ENCODE peak calls at places on chromosomes 5 and 9, in eight cellular contexts. One of them, this sample, is unnamed.

GRCh38 chr9:98495530-98495929 is 213.2 kb downstream of the GABBR2 start:
- DNase-seq in GM03348: no peak
- DNase-seq in Daoy: peak; percentile 17
- DNase-seq in cardiac fibroblast: no peak
- DNase-seq in Karpas-422: no peak
- DNase-seq in NCI-H510A treated with DMSO at 0.1 percent for 48 hours: no peak
- DNase-seq in activated CD4-positive, alpha-beta T cell treated with anti-CD3 and anti-CD28 coated beads for 48 hours: no peak
- DNase-seq in substantia nigra: no peak
- DNase-seq in this sample: no peak

GRCh38 chr5:154815684-154816247 is 34.6 kb downstream of the FAXDC2 start:
- DNase-seq in substantia nigra: no peak
- DNase-seq in Karpas-422: no peak
- DNase-seq in GM03348: no peak
- DNase-seq in Daoy: no peak
- DNase-seq in activated CD4-positive, alpha-beta T cell treated with anti-CD3 and anti-CD28 coated beads for 48 hours: no peak
- DNase-seq in cardiac fibroblast: no peak
- DNase-seq in NCI-H510A treated with DMSO at 0.1 percent for 48 hours: no peak
- DNase-seq in this sample: no peak

GRCh38 chr9:35954942-35955546 is 2.9 kb downstream of the OR2S2 start:
- DNase-seq in GM03348: peak; percentile 76
- DNase-seq in NCI-H510A treated with DMSO at 0.1 percent for 48 hours: peak; percentile 73
- DNase-seq in Daoy: peak; percentile 74
- DNase-seq in cardiac fibroblast: peak; percentile 91
- DNase-seq in activated CD4-positive, alpha-beta T cell treated with anti-CD3 and anti-CD28 coated beads for 48 hours: peak; percentile 58
- DNase-seq in Karpas-422: peak; percentile 86
- DNase-seq in substantia nigra: no peak
- DNase-seq in this sample: no peak

GRCh38 chr9:101486693-101487442 is 46.8 kb upstream of the RNF20 start:
- DNase-seq in Daoy: peak; percentile 93
- DNase-seq in cardiac fibroblast: peak; percentile 17
- DNase-seq in Karpas-422: no peak
- DNase-seq in NCI-H510A treated with DMSO at 0.1 percent for 48 hours: peak; percentile 93
- DNase-seq in GM03348: peak; percentile 62
- DNase-seq in substantia nigra: peak; percentile 42
- DNase-seq in activated CD4-positive, alpha-beta T cell treated with anti-CD3 and anti-CD28 coated beads for 48 hours: peak; percentile 31
- DNase-seq in this sample: peak; percentile 83

GRCh38 chr5:16617272-16617973 is 626 bp upstream of the RETREG1 start:
- DNase-seq in cardiac fibroblast: no peak
- DNase-seq in Daoy: no peak
- DNase-seq in NCI-H510A treated with DMSO at 0.1 percent for 48 hours: no peak
- DNase-seq in GM03348: no peak
- DNase-seq in Karpas-422: no peak
- DNase-seq in substantia nigra: no peak
- DNase-seq in activated CD4-positive, alpha-beta T cell treated with anti-CD3 and anti-CD28 coated beads for 48 hours: peak; percentile 72
- DNase-seq in this sample: no peak

GRCh38 chr5:78886650-78887230 is 98.4 kb downstream of the ARSB start:
- DNase-seq in Daoy: no peak
- DNase-seq in NCI-H510A treated with DMSO at 0.1 percent for 48 hours: no peak
- DNase-seq in substantia nigra: no peak
- DNase-seq in Karpas-422: peak; percentile 71
- DNase-seq in cardiac fibroblast: peak; percentile 35
- DNase-seq in GM03348: peak; percentile 30
- DNase-seq in activated CD4-positive, alpha-beta T cell treated with anti-CD3 and anti-CD28 coated beads for 48 hours: no peak
- DNase-seq in this sample: no peak

GRCh38 chr5:93956006-93956405 is 214.6 kb upstream of the POU5F2 start:
- DNase-seq in substantia nigra: no peak
- DNase-seq in Karpas-422: no peak
- DNase-seq in activated CD4-positive, alpha-beta T cell treated with anti-CD3 and anti-CD28 coated beads for 48 hours: no peak
- DNase-seq in GM03348: no peak
- DNase-seq in NCI-H510A treated with DMSO at 0.1 percent for 48 hours: no peak
- DNase-seq in Daoy: no peak
- DNase-seq in cardiac fibroblast: no peak
- DNase-seq in this sample: no peak

GRCh38 chr9:15239816-15240215 is 67.2 kb downstream of the TTC39B start:
- DNase-seq in Daoy: no peak
- DNase-seq in Karpas-422: no peak
- DNase-seq in NCI-H510A treated with DMSO at 0.1 percent for 48 hours: no peak
- DNase-seq in activated CD4-positive, alpha-beta T cell treated with anti-CD3 and anti-CD28 coated beads for 48 hours: no peak
- DNase-seq in substantia nigra: no peak
- DNase-seq in cardiac fibroblast: peak; percentile 38
- DNase-seq in GM03348: peak; percentile 61
- DNase-seq in this sample: no peak

GRCh38 chr5:95283022-95283615 is 1.8 kb downstream of the MCTP1 start:
- DNase-seq in Karpas-422: no peak
- DNase-seq in cardiac fibroblast: no peak
- DNase-seq in GM03348: no peak
- DNase-seq in Daoy: no peak
- DNase-seq in NCI-H510A treated with DMSO at 0.1 percent for 48 hours: peak; percentile 32
- DNase-seq in substantia nigra: no peak
- DNase-seq in activated CD4-positive, alpha-beta T cell treated with anti-CD3 and anti-CD28 coated beads for 48 hours: no peak
- DNase-seq in this sample: no peak

GRCh38 chr9:8643464-8643863 is 843.9 kb upstream of the DMAC1 start:
- DNase-seq in cardiac fibroblast: no peak
- DNase-seq in substantia nigra: no peak
- DNase-seq in Daoy: no peak
- DNase-seq in NCI-H510A treated with DMSO at 0.1 percent for 48 hours: no peak
- DNase-seq in GM03348: no peak
- DNase-seq in activated CD4-positive, alpha-beta T cell treated with anti-CD3 and anti-CD28 coated beads for 48 hours: no peak
- DNase-seq in Karpas-422: no peak
- DNase-seq in this sample: no peak

GRCh38 chr9:130583271-130583670 is 3.9 kb downstream of the FUBP3 start:
- DNase-seq in GM03348: no peak
- DNase-seq in substantia nigra: no peak
- DNase-seq in Daoy: no peak
- DNase-seq in Karpas-422: no peak
- DNase-seq in activated CD4-positive, alpha-beta T cell treated with anti-CD3 and anti-CD28 coated beads for 48 hours: no peak
- DNase-seq in cardiac fibroblast: no peak
- DNase-seq in NCI-H510A treated with DMSO at 0.1 percent for 48 hours: no peak
- DNase-seq in this sample: no peak

GRCh38 chr5:31894131-31894530 is 255.2 kb downstream of the PDZD2 start:
- DNase-seq in NCI-H510A treated with DMSO at 0.1 percent for 48 hours: no peak
- DNase-seq in activated CD4-positive, alpha-beta T cell treated with anti-CD3 and anti-CD28 coated beads for 48 hours: no peak
- DNase-seq in Karpas-422: no peak
- DNase-seq in substantia nigra: no peak
- DNase-seq in GM03348: no peak
- DNase-seq in Daoy: no peak
- DNase-seq in cardiac fibroblast: no peak
- DNase-seq in this sample: no peak

GRCh38 chr9:110821064-110821463 is 152.5 kb downstream of the MUSK start:
- DNase-seq in activated CD4-positive, alpha-beta T cell treated with anti-CD3 and anti-CD28 coated beads for 48 hours: no peak
- DNase-seq in Karpas-422: no peak
- DNase-seq in cardiac fibroblast: peak; percentile 19
- DNase-seq in NCI-H510A treated with DMSO at 0.1 percent for 48 hours: no peak
- DNase-seq in Daoy: no peak
- DNase-seq in substantia nigra: no peak
- DNase-seq in GM03348: no peak
- DNase-seq in this sample: no peak

GRCh38 chr9:94864183-94864582 is 137.7 kb downstream of the AOPEP start:
- DNase-seq in Karpas-422: no peak
- DNase-seq in substantia nigra: no peak
- DNase-seq in NCI-H510A treated with DMSO at 0.1 percent for 48 hours: no peak
- DNase-seq in Daoy: no peak
- DNase-seq in activated CD4-positive, alpha-beta T cell treated with anti-CD3 and anti-CD28 coated beads for 48 hours: no peak
- DNase-seq in GM03348: no peak
- DNase-seq in cardiac fibroblast: no peak
- DNase-seq in this sample: no peak

GRCh38 chr5:151212361-151212899 is 11.5 kb downstream of the CCDC69 start:
- DNase-seq in Karpas-422: no peak
- DNase-seq in Daoy: no peak
- DNase-seq in NCI-H510A treated with DMSO at 0.1 percent for 48 hours: no peak
- DNase-seq in GM03348: no peak
- DNase-seq in activated CD4-positive, alpha-beta T cell treated with anti-CD3 and anti-CD28 coated beads for 48 hours: no peak
- DNase-seq in substantia nigra: no peak
- DNase-seq in cardiac fibroblast: no peak
- DNase-seq in this sample: no peak

GRCh38 chr5:167644619-167645018 is 646.8 kb upstream of the WWC1 start:
- DNase-seq in Daoy: no peak
- DNase-seq in NCI-H510A treated with DMSO at 0.1 percent for 48 hours: no peak
- DNase-seq in activated CD4-positive, alpha-beta T cell treated with anti-CD3 and anti-CD28 coated beads for 48 hours: no peak
- DNase-seq in cardiac fibroblast: no peak
- DNase-seq in GM03348: no peak
- DNase-seq in substantia nigra: no peak
- DNase-seq in Karpas-422: no peak
- DNase-seq in this sample: no peak

GRCh38 chr5:109076741-109077140 is 329.0 kb downstream of the FER start:
- DNase-seq in cardiac fibroblast: no peak
- DNase-seq in Karpas-422: no peak
- DNase-seq in NCI-H510A treated with DMSO at 0.1 percent for 48 hours: no peak
- DNase-seq in activated CD4-positive, alpha-beta T cell treated with anti-CD3 and anti-CD28 coated beads for 48 hours: no peak
- DNase-seq in substantia nigra: no peak
- DNase-seq in GM03348: no peak
- DNase-seq in Daoy: no peak
- DNase-seq in this sample: no peak

GRCh38 chr9:118059520-118060278 is 355.5 kb downstream of the TLR4 start:
- DNase-seq in cardiac fibroblast: peak; percentile 14
- DNase-seq in Daoy: peak; percentile 3
- DNase-seq in GM03348: peak; percentile 2
- DNase-seq in NCI-H510A treated with DMSO at 0.1 percent for 48 hours: no peak
- DNase-seq in substantia nigra: no peak
- DNase-seq in Karpas-422: peak; percentile 54
- DNase-seq in activated CD4-positive, alpha-beta T cell treated with anti-CD3 and anti-CD28 coated beads for 48 hours: peak; percentile 7
- DNase-seq in this sample: peak; percentile 47

GRCh38 chr9:136773386-136774044 is 9.2 kb upstream of the LCN15 start:
- DNase-seq in activated CD4-positive, alpha-beta T cell treated with anti-CD3 and anti-CD28 coated beads for 48 hours: peak; percentile 44
- DNase-seq in GM03348: no peak
- DNase-seq in substantia nigra: no peak
- DNase-seq in Karpas-422: peak; percentile 89
- DNase-seq in NCI-H510A treated with DMSO at 0.1 percent for 48 hours: no peak
- DNase-seq in Daoy: peak; percentile 72
- DNase-seq in cardiac fibroblast: peak; percentile 20
- DNase-seq in this sample: no peak

GRCh38 chr5:60066502-60066901 is 173.0 kb upstream of the PDE4D start:
- DNase-seq in NCI-H510A treated with DMSO at 0.1 percent for 48 hours: no peak
- DNase-seq in cardiac fibroblast: peak; percentile 1
- DNase-seq in GM03348: no peak
- DNase-seq in Daoy: no peak
- DNase-seq in substantia nigra: no peak
- DNase-seq in Karpas-422: no peak
- DNase-seq in activated CD4-positive, alpha-beta T cell treated with anti-CD3 and anti-CD28 coated beads for 48 hours: no peak
- DNase-seq in this sample: no peak

GRCh38 chr9:14031761-14032279 is 282.1 kb downstream of the NFIB start:
- DNase-seq in substantia nigra: no peak
- DNase-seq in GM03348: no peak
- DNase-seq in Karpas-422: no peak
- DNase-seq in Daoy: no peak
- DNase-seq in cardiac fibroblast: peak; percentile 77
- DNase-seq in NCI-H510A treated with DMSO at 0.1 percent for 48 hours: no peak
- DNase-seq in activated CD4-positive, alpha-beta T cell treated with anti-CD3 and anti-CD28 coated beads for 48 hours: no peak
- DNase-seq in this sample: no peak

GRCh38 chr5:88892669-88893068 is 9.7 kb upstream of the MEF2C start:
- DNase-seq in Daoy: no peak
- DNase-seq in activated CD4-positive, alpha-beta T cell treated with anti-CD3 and anti-CD28 coated beads for 48 hours: no peak
- DNase-seq in GM03348: no peak
- DNase-seq in cardiac fibroblast: no peak
- DNase-seq in Karpas-422: peak; percentile 39
- DNase-seq in NCI-H510A treated with DMSO at 0.1 percent for 48 hours: no peak
- DNase-seq in substantia nigra: no peak
- DNase-seq in this sample: no peak

GRCh38 chr9:29751220-29751619 is 2177.9 kb upstream of the C9orf72 start:
- DNase-seq in Daoy: no peak
- DNase-seq in Karpas-422: no peak
- DNase-seq in NCI-H510A treated with DMSO at 0.1 percent for 48 hours: no peak
- DNase-seq in GM03348: no peak
- DNase-seq in cardiac fibroblast: no peak
- DNase-seq in substantia nigra: no peak
- DNase-seq in activated CD4-positive, alpha-beta T cell treated with anti-CD3 and anti-CD28 coated beads for 48 hours: no peak
- DNase-seq in this sample: no peak

GRCh38 chr9:70954126-70954525 is 167.3 kb downstream of the TRPM3 start:
- DNase-seq in Daoy: peak; percentile 87
- DNase-seq in NCI-H510A treated with DMSO at 0.1 percent for 48 hours: no peak
- DNase-seq in substantia nigra: no peak
- DNase-seq in GM03348: peak; percentile 85
- DNase-seq in activated CD4-positive, alpha-beta T cell treated with anti-CD3 and anti-CD28 coated beads for 48 hours: no peak
- DNase-seq in cardiac fibroblast: peak; percentile 90
- DNase-seq in Karpas-422: no peak
- DNase-seq in this sample: peak; percentile 70

This sample was measured in ecto neural progenitor cell.